ENCODE peak calls at places on chromosome 6, in four cellular contexts. Y is occipital lobe; I is stimulated activated CD8-positive, alpha-beta memory T cell treated with anti-CD3 and anti-CD28 coated beads, Interleukin-2, amount 100 ng/mL, for 1 hour; L is RKO. M is an unnamed sample.

GRCh38 chr6:71248306-71248705 is 40.3 kb upstream of the OGFRL1 start:
- DNase-seq in L (peak), I (no peak), Y (no peak), M (no peak)

GRCh38 chr6:84422380-84422968 is 195.0 kb upstream of the CEP162 start:
- DNase-seq in I (no peak), L (no peak), Y (no peak), M (peak)

GRCh38 chr6:25991785-25992412 is 29.3 kb downstream of the TRIM38 start:
- DNase-seq in L (peak), Y (peak), I (no peak), M (peak)

GRCh38 chr6:28988536-28989415 is 16.3 kb downstream of the ZNF311 start:
- DNase-seq in Y (no peak), L (no peak), I (peak), M (no peak)

GRCh38 chr6:135329851-135330803 is 149.0 kb downstream of the MYB start:
- DNase-seq in Y (no peak), I (no peak), L (no peak), M (no peak)

GRCh38 chr6:15922510-15923307 is 206.2 kb upstream of the MYLIP start:
- DNase-seq in I (no peak), L (no peak), Y (no peak), M (no peak)

GRCh38 chr6:43887340-43887858 is 117.4 kb downstream of the VEGFA start:
- DNase-seq in Y (no peak), L (no peak), I (no peak), M (no peak)

GRCh38 chr6:36241728-36242127 is 28.1 kb upstream of the PNPLA1 start:
- DNase-seq in I (no peak), Y (peak), L (no peak), M (no peak)

GRCh38 chr6:16850332-16851022 is 89.2 kb upstream of the ATXN1 start:
- DNase-seq in L (no peak), Y (no peak), I (no peak), M (no peak)

GRCh38 chr6:40347571-40348011 is 239.6 kb downstream of the LRFN2 start:
- DNase-seq in Y (no peak), I (no peak), L (no peak), M (no peak)

GRCh38 chr6:5481024-5481423 is 219.7 kb downstream of the FARS2 start:
- DNase-seq in Y (no peak), I (no peak), L (no peak), M (no peak)

GRCh38 chr6:15906393-15906976 is 222.4 kb upstream of the MYLIP start:
- DNase-seq in L (no peak), Y (no peak), I (no peak), M (no peak)

GRCh38 chr6:36925809-36926208 is 28.7 kb upstream of the PI16 start:
- DNase-seq in L (no peak), Y (no peak), I (no peak), M (no peak)

GRCh38 chr6:139676718-139677117 is 302.3 kb upstream of the CITED2 start:
- DNase-seq in Y (no peak), I (no peak), L (no peak), M (no peak)

GRCh38 chr6:140586426-140587061 is 1212.1 kb upstream of the CITED2 start:
- DNase-seq in L (no peak), Y (no peak), I (no peak), M (no peak)

GRCh38 chr6:36436466-36436865 is 6.2 kb downstream of the PXT1 start:
- DNase-seq in Y (no peak), L (no peak), I (no peak), M (no peak)

M was measured in hypothalamus.